ENCODE peak calls at places on chromosomes 2 and 18, in five cellular contexts. F is GM23248, Z is left colon, O is amniotic stem cell, N is psoas muscle. S is an unnamed sample.

GRCh38 chr2:209929369-209929768 is 73.1 kb upstream of the RPE start:
- DNase-seq in F (no peak), Z (no peak), O (no peak), N (no peak), S (no peak)

GRCh38 chr18:9321017-9321452 is 13.5 kb upstream of the TWSG1 start:
- DNase-seq in F (peak), Z (no peak), O (no peak), N (no peak), S (no peak)

GRCh38 chr18:8167036-8167435 is 442.2 kb upstream of the RAB12 start:
- DNase-seq in F (no peak), Z (no peak), O (no peak), N (no peak), S (no peak)

GRCh38 chr2:73341039-73341438 is 44.6 kb upstream of the ALMS1 start:
- DNase-seq in F (no peak), Z (no peak), O (no peak), N (no peak), S (no peak)

GRCh38 chr18:2515408-2515807 is 55.9 kb downstream of the METTL4 start:
- DNase-seq in F (peak), Z (no peak), O (peak), N (no peak), S (peak)

GRCh38 chr2:152925540-152926448 is 207.4 kb downstream of the ARL6IP6 start:
- DNase-seq in F (peak), Z (peak), O (no peak), N (peak), S (no peak)

GRCh38 chr2:173354601-173355131 is at the start of gene CDCA7:
- DNase-seq in F (peak), Z (peak), O (peak), N (peak), S (no peak)

GRCh38 chr2:238069877-238070276 is 9.1 kb downstream of the SCLY start:
- DNase-seq in F (no peak), Z (no peak), O (no peak), N (no peak), S (no peak)

GRCh38 chr2:70570041-70570661 is 16.5 kb upstream of the TGFA start:
- DNase-seq in F (peak), Z (no peak), O (no peak), N (no peak), S (no peak)

GRCh38 chr2:46893231-46893943 is 22.2 kb downstream of the MCFD2 start:
- DNase-seq in F (peak), Z (no peak), O (no peak), N (no peak), S (no peak)

GRCh38 chr2:34188464-34188863 is 589.4 kb upstream of the FAM98A start:
- DNase-seq in F (no peak), Z (no peak), O (no peak), N (no peak), S (no peak)

GRCh38 chr2:14194233-14194632 is 438.3 kb upstream of the LRATD1 start:
- DNase-seq in F (no peak), Z (no peak), O (no peak), N (no peak), S (no peak)

GRCh38 chr2:233919938-233920337 is 2.8 kb downstream of the TRPM8 start:
- DNase-seq in F (peak), Z (no peak), O (no peak), N (no peak), S (no peak)

GRCh38 chr18:10008006-10008647 is 94.3 kb downstream of the VAPA start:
- DNase-seq in F (no peak), Z (no peak), O (no peak), N (no peak), S (no peak)

GRCh38 chr2:240143276-240143675 is 2.8 kb upstream of the OTOS start:
- DNase-seq in F (no peak), Z (no peak), O (no peak), N (no peak), S (no peak)

GRCh38 chr18:79523221-79523737 is 127.5 kb downstream of the NFATC1 start:
- DNase-seq in F (no peak), Z (peak), O (no peak), N (no peak), S (no peak)

GRCh38 chr2:44938287-44939073 is 3.0 kb upstream of the SIX3 start:
- DNase-seq in F (peak), Z (no peak), O (no peak), N (no peak), S (no peak)

S was measured in BJ.